ENCODE peak calls at places on chromosomes 6 and 20, in five cellular contexts. N is M059J; Q is stimulated activated CD4-positive, alpha-beta T cell treated with anti-CD3 and anti-CD28 coated beads, Interleukin-15, amount 100 ng/mL, for 1 hour; E is breast epithelium; T is pulmonary artery endothelial cell. U is an unnamed sample.

GRCh38 chr6:18265787-18266523 is 1.6 kb upstream of the DEK start:
- DNase-seq in N (no peak), Q (no peak), E (no peak), T (no peak), U (no peak)

GRCh38 chr6:32194825-32195651 is 2.6 kb upstream of the GPSM3 start:
- DNase-seq in N (peak), Q (no peak), E (no peak), T (no peak), U (peak)

GRCh38 chr6:156960525-156960924 is 183.3 kb downstream of the ARID1B start:
- DNase-seq in N (no peak), Q (no peak), E (no peak), T (no peak), U (no peak)

GRCh38 chr6:112846711-112847110 is 499.6 kb downstream of the RFPL4B start:
- DNase-seq in N (no peak), Q (no peak), E (no peak), T (no peak), U (no peak)

GRCh38 chr6:8006208-8006607 is 58.0 kb downstream of the BLOC1S5 start:
- DNase-seq in N (peak), Q (no peak), E (no peak), T (no peak), U (no peak)

GRCh38 chr6:12875061-12875460 is 158.5 kb downstream of the PHACTR1 start:
- DNase-seq in N (peak), Q (no peak), E (no peak), T (no peak), U (no peak)

GRCh38 chr6:110813813-110814487 is 1.3 kb downstream of the CDK19 start:
- DNase-seq in N (peak), Q (no peak), E (no peak), T (no peak), U (no peak)

GRCh38 chr6:33161354-33162320 is 30.6 kb downstream of the COL11A2 start:
- DNase-seq in N (peak), Q (peak), E (peak), T (no peak), U (peak)

GRCh38 chr20:53839423-53840176 is 230.8 kb downstream of the BCAS1 start:
- DNase-seq in N (peak), Q (peak), E (no peak), T (no peak), U (no peak)